ENCODE peak calls at places on chromosomes 6 and 20, in four cellular contexts. O, G, F and E are unnamed samples.

GRCh38 chr6:167093922-167094432 is 28.9 kb upstream of the CCR6 start:
- DNase-seq in F (peak), O (no peak), G (no peak), E (no peak)

GRCh38 chr6:37516076-37516919 is 16.6 kb upstream of the CCDC167 start:
- DNase-seq in O (no peak), F (peak), G (no peak), E (peak)

GRCh38 chr20:62356143-62356947 is 10.8 kb downstream of the LAMA5 start:
- DNase-seq in G (no peak), O (no peak), F (no peak), E (no peak)

GRCh38 chr6:135600931-135601330 is 103.4 kb upstream of the AHI1 start:
- DNase-seq in G (no peak), O (no peak), F (no peak), E (peak)

GRCh38 chr6:146315321-146316254 is 228.0 kb upstream of the RAB32 start:
- DNase-seq in O (no peak), G (no peak), F (no peak), E (no peak)

GRCh38 chr20:36656733-36657132 is 10.7 kb upstream of the SLA2 start:
- DNase-seq in O (no peak), F (no peak), G (no peak), E (no peak)

GRCh38 chr20:23082846-23083552 is 3.1 kb downstream of the CD93 start:
- DNase-seq in F (no peak), G (no peak), O (peak), E (peak)

GRCh38 chr6:150687508-150687907 is 87.8 kb downstream of the PLEKHG1 start:
- DNase-seq in O (no peak), G (no peak), F (no peak), E (no peak)

GRCh38 chr6:27297857-27298730 is 14.0 kb downstream of the POM121L2 start:
- DNase-seq in G (peak), O (peak), F (no peak), E (peak)

GRCh38 chr6:66992660-66993059 is 1285.6 kb upstream of the EYS start:
- DNase-seq in G (no peak), O (no peak), F (no peak), E (no peak)

GRCh38 chr20:37941992-37942391 is 39.1 kb downstream of the VSTM2L start:
- DNase-seq in O (no peak), G (no peak), F (no peak), E (no peak)

GRCh38 chr6:89145461-89145961 is 344 bp upstream of the PM20D2 start:
- DNase-seq in F (peak), O (peak), G (peak), E (peak)

GRCh38 chr20:23153696-23154341 is 67.7 kb upstream of the CD93 start:
- DNase-seq in G (no peak), F (no peak), O (no peak), E (peak)

GRCh38 chr6:128173290-128173689 is 272.4 kb upstream of the THEMIS start:
- DNase-seq in F (no peak), O (no peak), G (no peak), E (peak)

GRCh38 chr20:63953764-63954429 is 2.3 kb downstream of the UCKL1 start:
- DNase-seq in O (no peak), G (no peak), F (no peak), E (no peak)
- H3K4me3 ChIP-seq in O (no peak), G (peak), F (peak), E (no peak)

DNA sequence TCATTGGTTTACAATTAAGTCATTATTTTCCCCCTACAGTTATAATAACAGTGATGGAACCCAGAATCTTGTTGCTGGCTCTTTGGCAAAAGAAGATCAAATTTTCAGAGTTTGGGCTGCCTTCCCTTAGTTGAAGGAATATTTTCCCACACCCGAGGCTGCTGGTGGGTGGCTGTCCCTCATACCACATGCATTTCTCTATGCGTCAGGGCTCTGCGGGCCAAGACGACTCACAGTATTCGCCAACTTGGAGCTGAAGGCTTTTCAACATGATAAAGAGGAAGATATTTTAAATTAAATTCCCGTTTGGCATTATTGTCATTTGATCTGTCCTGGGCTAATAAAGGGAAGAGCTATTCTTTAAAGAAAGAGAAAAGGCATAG is 102.2 kb upstream of the SASH1 start:
- DNase-seq in G (no peak), F (no peak), O (peak), E (no peak)
- TF ChIP-seq CTCF in G (no peak), F (no peak), O (no peak), E (no peak)

GRCh38 chr6:12595161-12595792 is 121.3 kb upstream of the PHACTR1 start:
- DNase-seq in G (peak), F (no peak), O (peak), E (peak)
- H3K4me3 ChIP-seq in G (no peak), F (no peak), O (no peak), E (no peak)

GRCh38 chr20:47296950-47297349 is 59.5 kb downstream of the ZMYND8 start:
- DNase-seq in F (no peak), G (no peak), O (peak), E (no peak)
- TF ChIP-seq CTCF in F (no peak), G (no peak), O (no peak), E (no peak)

GRCh38 chr6:31175961-31176360 is 5.5 kb upstream of the POU5F1 start:
- DNase-seq in G (no peak), O (peak), F (no peak), E (no peak)

GRCh38 chr6:31180500-31180899 is 10.0 kb upstream of the POU5F1 start:
- DNase-seq in F (no peak), G (no peak), O (peak), E (peak)

GRCh38 chr6:31179896-31180295 is 9.4 kb upstream of the POU5F1 start:
- DNase-seq in F (no peak), G (no peak), O (no peak), E (no peak)

GRCh38 chr6:31179042-31179386 is 8.5 kb upstream of the POU5F1 start:
- DNase-seq in G (no peak), O (no peak), F (no peak), E (no peak)

DNA sequence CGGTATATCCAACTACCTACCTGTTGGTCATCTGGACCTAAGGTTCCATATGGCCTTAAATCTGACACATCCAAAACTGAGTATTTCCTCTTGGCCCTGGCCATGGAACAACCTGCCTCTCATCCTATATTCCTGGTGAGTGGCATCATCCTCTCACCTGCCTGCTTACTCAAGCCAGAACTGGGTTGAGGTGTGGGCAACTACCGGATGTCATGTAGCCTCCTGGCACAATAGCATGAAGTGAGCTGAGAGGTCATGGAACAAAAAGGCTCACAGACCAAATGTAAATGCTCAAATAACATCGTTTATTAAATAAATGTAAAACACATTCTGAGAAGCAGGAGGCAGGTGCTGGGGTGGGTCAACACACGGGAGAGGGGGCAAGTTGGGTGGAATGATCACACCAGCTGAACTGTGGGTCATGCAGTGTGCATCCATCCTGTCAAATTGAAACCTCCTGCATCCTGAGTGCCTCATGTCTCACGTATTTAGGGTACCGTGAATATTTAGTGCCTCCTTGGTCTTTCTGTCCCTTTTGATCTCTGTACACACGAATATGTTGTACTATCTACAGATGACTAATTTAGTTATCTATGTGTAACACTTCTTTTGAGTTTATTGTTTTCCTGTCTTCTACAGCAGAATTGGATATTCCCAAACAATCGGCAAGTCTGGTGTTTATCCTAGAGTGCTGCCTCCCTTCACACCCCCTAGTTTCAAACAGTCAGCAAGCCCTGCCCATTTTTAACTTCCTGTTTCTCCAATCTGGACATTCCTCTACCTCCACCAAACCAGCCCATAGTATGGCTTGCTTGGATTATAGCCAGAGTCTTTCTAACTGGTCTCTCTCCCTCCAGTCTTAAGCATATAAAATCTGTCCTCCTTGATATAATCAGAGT is 7.9 kb upstream of the POU5F1 start:
- DNase-seq in G (no peak), O (peak), F (no peak), E (no peak)
- H3K4me3 ChIP-seq in G (no peak), O (no peak), F (no peak), E (no peak)

GRCh38 chr20:31547017-31547675 is 32.9 kb downstream of the HM13 start:
- DNase-seq in O (peak), G (peak), F (peak), E (peak)
- TF ChIP-seq CTCF in O (no peak), G (no peak), F (no peak), E (no peak)

GRCh38 chr6:24900917-24901697 is 34.7 kb downstream of the RIPOR2 start:
- DNase-seq in O (no peak), G (no peak), F (no peak), E (no peak)
- H3K4me3 ChIP-seq in O (no peak), G (no peak), F (no peak), E (no peak)

DNA sequence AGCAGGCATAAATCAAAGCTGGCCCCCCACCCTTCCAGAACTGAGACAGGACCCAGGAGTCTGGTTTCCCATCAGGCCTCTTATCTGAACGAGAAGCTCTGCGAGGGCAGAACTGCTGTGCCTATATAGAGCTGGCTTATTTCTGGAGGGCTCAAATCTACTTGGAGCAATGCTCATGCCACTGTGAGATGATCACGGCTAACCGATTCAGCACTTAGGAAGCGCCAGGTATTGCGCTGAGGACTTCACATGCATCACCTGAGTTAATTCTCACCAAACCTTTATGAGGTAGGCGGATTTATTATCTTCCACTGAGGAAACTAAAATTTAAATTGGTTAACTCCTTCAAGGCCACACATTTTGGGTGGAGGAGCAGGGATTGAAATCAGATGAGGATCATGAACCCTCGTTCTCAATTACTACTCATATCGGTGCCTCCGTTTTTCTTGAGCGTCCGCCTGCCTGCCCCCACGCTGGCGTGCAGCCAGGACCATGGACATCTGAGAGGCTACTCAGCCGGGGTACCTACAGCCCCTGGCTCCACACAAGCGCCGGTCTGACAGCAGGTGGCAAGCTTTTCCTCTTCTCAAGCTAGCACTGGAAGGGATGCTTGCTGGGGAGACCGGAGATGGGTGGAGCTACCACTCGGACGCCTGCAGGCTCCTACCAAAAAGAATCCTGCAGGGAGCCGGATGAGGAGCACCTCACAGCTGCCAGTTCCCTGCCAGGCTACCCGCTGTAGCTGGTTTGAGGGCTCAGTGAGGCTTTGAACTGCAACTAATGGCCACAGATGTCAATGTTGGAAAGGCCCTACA is 1.0 kb upstream of the PCIF1 start:
- DNase-seq in G (no peak), F (peak), O (peak), E (peak)
- TF ChIP-seq CTCF in G (peak), F (peak), O (peak), E (peak)